ENCODE peak calls at places on chromosomes 4 and X, in seven cellular contexts. E is CD8-positive, alpha-beta memory T cell; S is endothelial cell of umbilical vein; G is cardiac muscle cell; Y is Caco-2; N is OCI-LY7; H is adipocyte. A is an unnamed sample. For H3K4me1, the result is how much of the 10 kb centered on the place peaks cover.

GRCh38 chr4:185634066-185634652 is 98.9 kb upstream of the PDLIM3 start:
- DNase-seq in E (no peak), S (no peak), G (no peak), Y (no peak), N (peak), H (no peak), A (no peak)

GRCh38 chr4:118740869-118741268 is 55.7 kb downstream of the METTL14 start:
- DNase-seq in E (no peak), S (no peak), G (peak), Y (no peak), N (peak), H (peak), A (no peak)

GRCh38 chr4:128688025-128688721 is 121.3 kb upstream of the JADE1 start:
- DNase-seq in E (no peak), S (no peak), G (no peak), Y (no peak), N (no peak), H (no peak), A (no peak)

GRCh38 chr4:8495803-8496202 is 55.2 kb downstream of the TRMT44 start:
- DNase-seq in E (no peak), S (no peak), G (no peak), Y (no peak), N (no peak), H (no peak), A (peak)

GRCh38 chr4:177108708-177109107 is 201.0 kb upstream of the NEIL3 start:
- DNase-seq in E (no peak), S (no peak), G (no peak), Y (no peak), N (no peak), H (peak), A (no peak)

GRCh38 chr4:10173039-10173753 is 56.6 kb upstream of the WDR1 start:
- DNase-seq in E (no peak), S (peak), G (no peak), Y (no peak), N (no peak), H (no peak), A (no peak)

GRCh38 chr4:28402751-28403150 is 1542.1 kb downstream of the STIM2 start:
- DNase-seq in E (no peak), S (no peak), G (no peak), Y (no peak), N (no peak), H (no peak), A (no peak)

GRCh38 chr4:2103843-2104547 is 44.9 kb downstream of the NAT8L start:
- DNase-seq in E (no peak), S (no peak), G (no peak), Y (no peak), N (peak), H (no peak), A (no peak)

GRCh38 chr4:1516261-1516660 is 110.0 kb upstream of the NKX1-1 start:
- DNase-seq in E (no peak), S (no peak), G (no peak), Y (no peak), N (no peak), H (no peak), A (no peak)

GRCh38 chr4:7021930-7022658 is 21.1 kb upstream of the TADA2B start:
- DNase-seq in E (no peak), S (no peak), G (no peak), Y (peak), N (no peak), H (peak), A (no peak)

GRCh38 chr4:112176596-112176995 is 31.3 kb downstream of the FAM241A start:
- DNase-seq in E (no peak), S (no peak), G (no peak), Y (no peak), N (no peak), H (no peak), A (no peak)

GRCh38 chr4:124686279-124686678 is 26.3 kb downstream of the ANKRD50 start:
- DNase-seq in E (no peak), S (no peak), G (no peak), Y (no peak), N (no peak), H (no peak), A (peak)

GRCh38 chrX:47156611-47157520 is 11.8 kb downstream of the RBM10 start:
- DNase-seq in E (no peak), S (no peak), G (no peak), Y (no peak), N (no peak), H (no peak), A (no peak)

GRCh38 chr4:1086011-1086410 is 27.4 kb downstream of the RNF212 start:
- DNase-seq in E (no peak), S (no peak), G (no peak), Y (no peak), N (no peak), H (no peak), A (no peak)

GRCh38 chr4:173505924-173506779 is 23.9 kb downstream of the HAND2 start:
- DNase-seq in E (no peak), S (peak), G (peak), Y (no peak), N (peak), H (peak), A (peak)

GRCh38 chrX:41397228-41397627 is 49.9 kb upstream of the NYX start:
- DNase-seq in E (no peak), S (no peak), G (no peak), Y (no peak), N (no peak), H (no peak), A (no peak)

GRCh38 chr4:48205092-48205491 is 64.5 kb downstream of the TEC start:
- DNase-seq in E (no peak), S (no peak), G (peak), Y (no peak), N (no peak), H (no peak), A (peak)

GRCh38 chrX:129982300-129983246 is at the start of gene BCORL1:
- DNase-seq in E (peak), S (peak), G (peak), Y (peak), N (peak), H (peak), A (peak)

GRCh38 chr4:55947912-55948725 is 626 bp upstream of the CEP135 start:
- DNase-seq in E (peak), S (peak), G (no peak), Y (peak), N (peak), H (peak), A (peak)

GRCh38 chr4:48429709-48430474 is 53.3 kb upstream of the SLC10A4 start:
- DNase-seq in E (no peak), S (no peak), G (no peak), Y (no peak), N (no peak), H (no peak), A (no peak)

GRCh38 chr4:77818667-77819408 is at the start of gene CNOT6L:
- DNase-seq in E (peak), S (peak), G (peak), Y (peak), N (peak), H (peak), A (peak)

GRCh38 chr4:2936773-2937145 is 26.4 kb downstream of the NOP14 start:
- DNase-seq in E (no peak), S (no peak), G (no peak), Y (no peak), N (peak), H (no peak), A (no peak)

GRCh38 chrX:63250253-63250868 is 100.8 kb downstream of the SPIN4 start:
- DNase-seq in E (peak), S (peak), G (peak), Y (peak), N (peak), H (peak), A (peak)

GRCh38 chrX:27915617-27916016 is 65.6 kb downstream of the DCAF8L1 start:
- DNase-seq in E (no peak), S (peak), G (no peak), Y (no peak), N (no peak), H (no peak), A (no peak)

GRCh38 chrX:16819634-16820033 is 33.4 kb downstream of the TXLNG start:
- DNase-seq in E (no peak), S (no peak), G (no peak), Y (no peak), N (no peak), H (no peak), A (no peak)

GRCh38 chr4:98491862-98492554 is 166.4 kb downstream of the TSPAN5 start:
- DNase-seq in E (no peak), S (no peak), G (no peak), Y (no peak), N (no peak), H (peak), A (no peak)

GRCh38 chr4:10084651-10085320 is 31.8 kb downstream of the WDR1 start:
- DNase-seq in E (no peak), S (no peak), G (no peak), Y (no peak), N (no peak), H (no peak), A (no peak)

GRCh38 chr4:5751918-5752802 is 41.2 kb downstream of the EVC start:
- DNase-seq in E (no peak), S (peak), G (no peak), Y (no peak), N (no peak), H (peak), A (no peak)

GRCh38 chrX:51860679-51861078 is 32.7 kb upstream of the MAGED1 start:
- DNase-seq in E (peak), S (peak), G (peak), Y (peak), N (peak), H (peak), A (peak)

GRCh38 chrX:140163376-140164159 is 198.2 kb upstream of the CXorf66 start:
- DNase-seq in E (no peak), S (no peak), G (no peak), Y (no peak), N (no peak), H (no peak), A (no peak)

DNA sequence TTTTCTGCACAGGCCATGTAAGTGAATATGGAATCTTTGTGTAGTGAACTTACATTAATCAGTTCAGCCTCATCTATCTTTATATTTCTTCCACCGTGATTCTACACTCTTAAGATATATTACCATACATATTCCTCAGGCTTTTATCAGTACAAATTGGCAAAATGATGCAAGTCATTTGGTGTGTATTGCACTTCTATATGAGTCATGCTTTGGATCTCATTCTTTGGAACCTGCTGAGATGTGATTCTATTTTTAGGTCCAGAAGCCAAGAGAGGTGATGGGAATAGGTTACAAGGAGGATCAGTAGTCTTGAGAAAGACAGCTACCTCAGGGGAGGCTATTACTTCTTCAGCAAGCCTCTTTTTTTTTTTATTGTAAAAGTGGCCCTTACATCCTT is 204.4 kb downstream of the ZNF330 start:
- DNase-seq in E (no peak), S (no peak), G (no peak), Y (no peak), N (no peak), H (peak), A (no peak)
- H3K4me1 ChIP-seq in E (under half), S (under half), G (under half), Y (under half), N (under half), H (under half), A (under half)

GRCh38 chr4:110633358-110634319 is 10.8 kb upstream of the PITX2 start:
- DNase-seq in E (no peak), S (no peak), G (no peak), Y (no peak), N (no peak), H (no peak), A (no peak)
- H3K4me1 ChIP-seq in E (under half), S (under half), G (under half), Y (under half), N (under half), H (under half), A (under half)

DNA sequence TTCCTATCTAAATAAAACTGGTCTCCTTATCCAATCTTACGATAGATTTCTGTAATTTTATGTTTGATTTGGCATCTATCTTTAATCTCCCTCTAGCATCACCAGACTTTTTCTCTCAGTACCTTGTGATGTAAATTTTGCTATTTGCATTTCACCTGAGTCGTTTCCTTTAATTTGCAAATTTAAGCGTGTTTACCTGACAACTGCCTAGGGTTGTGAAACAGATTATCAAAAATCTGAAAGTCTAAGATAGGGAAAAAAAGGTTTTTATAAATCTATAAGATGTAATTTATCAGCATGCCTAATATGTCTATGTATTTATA is 39.4 kb upstream of the TMPRSS11E start:
- DNase-seq in E (no peak), S (no peak), G (no peak), Y (no peak), N (no peak), H (no peak), A (no peak)
- H3K4me1 ChIP-seq in E (under half), S (under half), G (under half), Y (under half), N (under half), H (under half), A (under half)

DNA sequence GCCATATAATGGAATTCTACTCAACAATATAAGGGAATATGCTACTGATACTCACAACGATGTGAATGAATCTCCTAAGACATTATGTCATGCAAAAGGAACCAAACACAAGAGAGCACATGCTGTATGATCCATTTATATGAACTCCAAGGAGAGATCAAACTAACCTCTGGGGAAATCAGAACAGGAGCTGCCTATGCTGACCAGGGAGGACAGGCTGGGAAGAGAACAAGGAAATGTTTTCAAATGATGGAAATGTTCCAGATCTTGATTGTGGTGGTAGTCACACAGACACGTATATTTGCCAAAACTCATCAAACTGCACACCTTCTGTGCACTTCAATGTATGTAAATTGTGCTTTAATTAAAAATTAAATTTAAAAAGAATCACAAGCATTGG is 175.3 kb downstream of the BCOR start:
- DNase-seq in E (no peak), S (no peak), G (no peak), Y (no peak), N (no peak), H (no peak), A (no peak)
- H3K4me1 ChIP-seq in E (under half), S (under half), G (under half), Y (under half), N (under half), H (under half), A (under half)

GRCh38 chrX:49167740-49168108 is 4.0 kb upstream of the PLP2 start:
- DNase-seq in E (no peak), S (no peak), G (no peak), Y (no peak), N (no peak), H (no peak), A (no peak)
- H3K4me1 ChIP-seq in E (under half), S (under half), G (under half), Y (under half), N (under half), H (under half), A (under half)